ENCODE peak calls at places on chromosomes 3 and 15, in ten cellular contexts. B, P, M, W, H, I, C, G, F and N are unnamed samples.

GRCh38 chr3:146203761-146204160 is 42.8 kb upstream of the PLOD2 start:
- DNase-seq in B (no peak), P (no peak), M (no peak), W (no peak), H (no peak), I (no peak), C (no peak), G (no peak), F (no peak), N (no peak)

GRCh38 chr15:39685999-39686613 is 96.5 kb downstream of the FSIP1 start:
- DNase-seq in B (peak), P (no peak), M (peak), W (peak), H (peak), I (no peak), C (peak), G (peak), F (no peak), N (peak)

GRCh38 chr3:128736598-128736997 is 10.6 kb downstream of the RAB7A start:
- DNase-seq in B (peak), P (no peak), M (no peak), W (no peak), H (peak), I (no peak), C (peak), G (no peak), F (no peak), N (no peak)

GRCh38 chr15:48478581-48478980 is 147.4 kb downstream of the DUT start:
- DNase-seq in B (peak), P (no peak), M (no peak), W (no peak), H (no peak), I (no peak), C (no peak), G (no peak), F (no peak), N (no peak)

GRCh38 chr3:106829206-106829605 is 548.0 kb upstream of the CCDC54 start:
- DNase-seq in B (no peak), P (no peak), M (no peak), W (no peak), H (peak), I (no peak), C (peak), G (peak), F (no peak), N (peak)

GRCh38 chr15:76866008-76866407 is 39.1 kb downstream of the SCAPER start:
- DNase-seq in B (peak), P (no peak), M (no peak), W (no peak), H (no peak), I (no peak), C (peak), G (no peak), F (no peak), N (peak)

GRCh38 chr15:49789436-49789835 is 168.6 kb downstream of the DTWD1 start:
- DNase-seq in B (no peak), P (no peak), M (no peak), W (no peak), H (no peak), I (no peak), C (no peak), G (peak), F (no peak), N (no peak)

GRCh38 chr3:29759021-29759359 is 478.1 kb downstream of the RBMS3 start:
- DNase-seq in B (no peak), P (no peak), M (no peak), W (no peak), H (peak), I (no peak), C (peak), G (no peak), F (no peak), N (no peak)

GRCh38 chr15:56734013-56734625 is 810 bp upstream of the ZNF280D start:
- DNase-seq in B (no peak), P (no peak), M (no peak), W (no peak), H (no peak), I (no peak), C (no peak), G (no peak), F (no peak), N (no peak)

GRCh38 chr3:190281308-190282051 is 40.8 kb downstream of the CLDN1 start:
- DNase-seq in B (peak), P (no peak), M (no peak), W (no peak), H (peak), I (no peak), C (peak), G (no peak), F (no peak), N (peak)

GRCh38 chr3:31968391-31968926 is 12.6 kb downstream of the OSBPL10 start:
- DNase-seq in B (peak), P (no peak), M (no peak), W (no peak), H (peak), I (no peak), C (peak), G (peak), F (peak), N (peak)

GRCh38 chr15:42483677-42484076 is 7.3 kb downstream of the ZNF106 start:
- DNase-seq in B (no peak), P (no peak), M (no peak), W (no peak), H (no peak), I (no peak), C (no peak), G (no peak), F (no peak), N (no peak)

GRCh38 chr15:62164500-62165028 is 521 bp downstream of the C2CD4B start:
- DNase-seq in B (no peak), P (peak), M (peak), W (no peak), H (no peak), I (peak), C (peak), G (no peak), F (no peak), N (no peak)

GRCh38 chr3:146250449-146251382 is at the start of gene PLSCR4:
- DNase-seq in B (peak), P (peak), M (peak), W (peak), H (peak), I (peak), C (peak), G (peak), F (peak), N (peak)

GRCh38 chr15:83356516-83357399 is 72.3 kb upstream of the BNC1 start:
- DNase-seq in B (no peak), P (no peak), M (no peak), W (peak), H (no peak), I (no peak), C (no peak), G (no peak), F (no peak), N (no peak)

GRCh38 chr3:129482721-129483120 is 42.7 kb downstream of the IFT122 start:
- DNase-seq in B (no peak), P (no peak), M (no peak), W (no peak), H (no peak), I (no peak), C (no peak), G (no peak), F (no peak), N (no peak)

GRCh38 chr3:114151091-114151490 is 27.8 kb downstream of the DRD3 start:
- DNase-seq in B (no peak), P (no peak), M (no peak), W (no peak), H (no peak), I (no peak), C (no peak), G (no peak), F (no peak), N (no peak)

GRCh38 chr3:10164546-10165393 is at the start of gene IRAK2:
- DNase-seq in B (peak), P (peak), M (peak), W (peak), H (peak), I (peak), C (peak), G (peak), F (no peak), N (peak)
- H3K4me3 ChIP-seq in B (peak), P (peak), M (peak), W (peak), H (peak), I (peak), C (peak), G (peak), F (peak), N (peak)

GRCh38 chr3:50430950-50431435 is 71.7 kb upstream of the TMEM115 start:
- DNase-seq in B (no peak), P (no peak), M (no peak), W (no peak), H (no peak), I (no peak), C (no peak), G (no peak), F (no peak), N (no peak)

GRCh38 chr3:50435382-50435781 is 68.1 kb downstream of the CACNA2D2 start:
- DNase-seq in B (no peak), P (no peak), M (no peak), W (no peak), H (no peak), I (no peak), C (no peak), G (no peak), F (no peak), N (no peak)

GRCh38 chr3:50436063-50436674 is 67.3 kb downstream of the CACNA2D2 start:
- DNase-seq in B (peak), P (peak), M (peak), W (peak), H (peak), I (peak), C (peak), G (peak), F (no peak), N (peak)

GRCh38 chr3:50430186-50430585 is 70.9 kb upstream of the TMEM115 start:
- DNase-seq in B (no peak), P (no peak), M (no peak), W (no peak), H (no peak), I (no peak), C (no peak), G (no peak), F (no peak), N (no peak)

GRCh38 chr3:50433954-50434353 is 69.5 kb downstream of the CACNA2D2 start:
- DNase-seq in B (no peak), P (no peak), M (no peak), W (no peak), H (no peak), I (no peak), C (no peak), G (no peak), F (no peak), N (no peak)
- TF ChIP-seq CTCF in B (no peak), P (no peak), M (no peak), W (no peak), H (no peak), I (no peak), C (no peak), G (no peak), F (no peak), N (no peak)

DNA sequence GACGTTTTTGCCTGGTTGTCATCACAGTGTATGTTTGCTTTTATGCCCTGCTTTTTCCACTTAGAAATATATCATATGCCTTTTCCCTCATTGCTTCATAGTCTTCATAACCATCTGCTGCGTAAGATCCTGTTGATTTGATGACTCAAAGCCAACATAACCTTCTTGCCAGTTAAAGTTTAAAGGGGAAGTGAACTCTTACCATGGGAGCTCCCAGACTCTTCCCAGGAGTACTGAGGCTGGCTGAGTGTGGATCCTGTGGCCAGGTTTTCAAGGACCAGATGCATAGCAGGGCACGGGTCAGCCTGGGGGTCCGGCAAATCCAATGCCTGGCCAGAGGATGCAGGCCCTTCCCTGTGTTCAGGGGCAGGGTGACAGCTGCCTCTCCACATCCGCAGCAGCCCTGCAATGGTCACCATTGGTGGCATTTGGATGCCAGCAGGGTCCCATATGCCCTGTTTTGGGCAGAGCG is 42.0 kb upstream of the SACM1L start:
- DNase-seq in B (peak), P (no peak), M (no peak), W (no peak), H (peak), I (no peak), C (peak), G (peak), F (peak), N (peak)
- H3K4me3 ChIP-seq in B (no peak), P (no peak), M (no peak), W (no peak), H (no peak), I (no peak), C (no peak), G (no peak), F (no peak), N (no peak)

GRCh38 chr3:11706604-11707003 is 62.9 kb upstream of the VGLL4 start:
- DNase-seq in B (no peak), P (no peak), M (no peak), W (no peak), H (no peak), I (no peak), C (no peak), G (no peak), F (no peak), N (no peak)

GRCh38 chr3:11705049-11705448 is 61.3 kb upstream of the VGLL4 start:
- DNase-seq in B (no peak), P (no peak), M (no peak), W (no peak), H (peak), I (no peak), C (no peak), G (no peak), F (no peak), N (peak)

GRCh38 chr3:11698326-11699082 is 54.8 kb upstream of the VGLL4 start:
- DNase-seq in B (no peak), P (no peak), M (no peak), W (no peak), H (peak), I (no peak), C (peak), G (no peak), F (no peak), N (no peak)

GRCh38 chr3:11699083-11699427 is 55.3 kb upstream of the VGLL4 start:
- DNase-seq in B (peak), P (no peak), M (no peak), W (no peak), H (peak), I (no peak), C (peak), G (no peak), F (peak), N (peak)

GRCh38 chr3:11703185-11703584 is 59.5 kb upstream of the VGLL4 start:
- DNase-seq in B (no peak), P (no peak), M (no peak), W (no peak), H (no peak), I (no peak), C (no peak), G (no peak), F (no peak), N (no peak)
- TF ChIP-seq CTCF in B (no peak), P (no peak), M (no peak), W (no peak), H (no peak), I (no peak), C (no peak), G (no peak), F (no peak), N (no peak)

DNA sequence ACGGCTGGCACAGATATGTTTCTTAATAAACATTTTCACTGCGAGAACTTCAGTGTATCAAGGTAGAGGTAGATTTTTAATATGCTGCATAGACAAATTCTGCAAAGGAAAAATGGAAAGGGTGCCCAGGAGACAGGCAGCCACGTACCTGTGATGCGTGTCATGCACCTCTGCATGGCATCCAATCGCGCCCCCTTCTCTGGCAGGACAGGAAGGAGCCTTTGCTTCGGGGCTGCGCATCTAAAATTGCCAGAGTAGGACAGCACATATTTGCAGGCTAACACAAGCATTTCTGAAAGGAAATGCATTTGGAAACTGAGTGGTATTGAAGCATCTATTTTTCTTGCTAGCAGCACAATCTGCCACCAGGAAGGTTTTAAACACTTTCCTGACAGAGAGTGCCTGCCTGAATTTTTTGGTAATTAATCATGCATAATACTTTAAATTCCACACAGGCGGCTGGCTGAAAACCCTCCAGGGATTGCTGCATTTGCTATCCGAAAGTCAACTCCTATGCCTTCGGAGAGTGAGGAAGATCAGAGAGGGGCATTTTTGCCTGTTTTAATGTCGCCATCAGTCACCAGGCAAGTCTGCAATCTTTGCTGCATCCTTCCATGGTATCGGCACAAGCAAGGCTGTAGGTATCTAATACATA is 165.1 kb upstream of the ATP10A start:
- DNase-seq in B (no peak), P (no peak), M (no peak), W (no peak), H (peak), I (no peak), C (peak), G (no peak), F (peak), N (no peak)
- H3K4me3 ChIP-seq in B (no peak), P (no peak), M (no peak), W (no peak), H (no peak), I (no peak), C (no peak), G (no peak), F (no peak), N (no peak)

GRCh38 chr3:18445421-18446066 is 20.4 kb upstream of the SATB1 start:
- DNase-seq in B (no peak), P (no peak), M (no peak), W (no peak), H (no peak), I (peak), C (no peak), G (no peak), F (no peak), N (no peak)
- TF ChIP-seq CTCF in B (no peak), P (peak), M (no peak), W (no peak), H (no peak), I (no peak), C (no peak), G (no peak), F (no peak), N (no peak)

DNA sequence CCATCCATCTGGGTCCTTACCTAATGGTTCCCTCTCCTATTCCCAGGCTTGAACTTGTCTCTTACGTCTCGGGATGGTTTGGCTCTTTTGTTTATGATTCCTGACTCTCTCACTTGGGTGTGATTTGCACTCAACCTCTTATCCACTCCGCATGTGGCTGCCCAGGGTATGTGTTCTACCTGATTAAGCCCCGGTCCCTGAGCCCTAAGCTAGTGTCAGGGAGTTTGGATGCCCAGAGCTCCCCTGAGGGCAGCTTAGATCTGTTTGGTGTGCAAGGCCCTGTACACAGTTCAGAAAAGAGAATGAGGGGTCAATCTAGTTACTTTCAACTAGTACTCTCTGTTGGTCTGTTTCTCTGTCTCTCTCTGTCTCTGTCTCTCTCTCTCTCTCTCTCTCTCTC is 15.9 kb upstream of the STARD5 start:
- DNase-seq in B (no peak), P (no peak), M (no peak), W (no peak), H (no peak), I (no peak), C (no peak), G (no peak), F (no peak), N (no peak)
- H3K4me3 ChIP-seq in B (no peak), P (no peak), M (no peak), W (no peak), H (no peak), I (no peak), C (no peak), G (no peak), F (no peak), N (no peak)

DNA sequence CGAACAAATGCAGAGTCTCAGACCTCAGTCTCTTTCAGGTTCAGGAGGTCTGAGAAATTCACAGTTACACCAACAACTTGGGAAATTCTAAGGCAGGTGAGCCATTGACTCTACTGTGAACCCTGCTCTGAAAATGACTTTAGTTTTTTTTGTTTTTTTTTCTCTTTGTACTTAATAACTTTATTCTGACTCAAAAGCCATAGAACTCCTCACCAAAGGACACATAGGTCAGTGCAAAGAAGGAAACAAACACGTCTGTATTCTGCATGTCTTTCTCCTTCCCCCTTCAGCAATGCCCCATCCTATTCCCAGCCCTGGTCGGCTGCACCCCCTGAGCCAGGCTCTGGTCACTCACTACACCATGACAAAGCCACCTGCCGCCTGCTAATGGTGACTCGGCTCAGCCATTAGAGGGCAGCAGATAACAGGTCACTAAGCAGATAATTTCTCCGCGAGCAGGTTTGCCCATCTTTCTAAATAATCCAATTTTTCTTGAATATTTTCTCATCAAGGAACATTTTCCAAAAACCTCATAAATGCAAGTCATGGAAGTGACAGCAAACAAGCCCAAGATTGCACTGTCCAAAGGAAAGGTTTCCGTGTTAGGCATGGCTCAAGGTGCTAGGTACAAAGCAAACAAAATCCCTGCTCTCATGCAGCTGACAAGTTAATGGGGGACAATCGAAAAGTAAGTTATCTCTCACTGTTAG is 37.7 kb downstream of the TM4SF4 start:
- DNase-seq in B (peak), P (peak), M (peak), W (peak), H (peak), I (no peak), C (peak), G (peak), F (no peak), N (peak)
- TF ChIP-seq CTCF in B (peak), P (peak), M (peak), W (peak), H (peak), I (peak), C (peak), G (peak), F (peak), N (peak)

DNA sequence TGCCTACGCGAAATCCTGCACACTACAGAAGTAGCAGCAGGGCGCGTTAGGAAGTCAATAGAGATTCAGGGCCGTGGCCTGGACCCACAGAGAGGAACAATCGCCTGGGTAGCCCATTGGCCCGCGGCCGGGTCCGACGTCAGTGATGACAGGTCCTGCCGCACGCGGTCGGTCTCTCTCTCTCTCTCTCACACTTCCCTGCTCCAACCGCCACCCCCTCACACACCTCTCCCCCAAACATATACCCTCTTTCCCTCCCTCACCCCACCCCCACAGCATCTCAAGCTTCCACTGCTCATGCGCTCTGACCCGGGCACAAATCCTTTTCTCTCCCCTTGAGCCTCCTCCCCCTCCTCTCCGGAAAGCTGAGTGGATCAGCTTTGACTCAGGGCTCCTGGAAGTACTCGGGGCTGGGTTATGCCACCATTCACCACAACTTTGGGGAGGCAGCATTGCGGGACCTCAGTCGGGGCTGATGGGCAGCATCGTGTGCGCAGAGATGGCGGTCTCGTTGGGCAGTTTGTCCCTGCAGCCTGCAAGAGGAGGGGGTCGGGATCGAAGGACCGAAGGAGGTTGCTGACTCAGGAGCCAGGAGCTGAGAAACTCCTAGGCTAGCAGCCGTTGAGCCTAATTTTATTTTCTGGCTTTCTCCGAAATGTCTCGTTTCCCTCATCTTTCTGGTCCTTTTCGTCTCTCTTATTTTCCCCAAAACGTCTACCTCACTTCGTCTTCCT is 9.0 kb downstream of the ZIC4 start:
- DNase-seq in B (peak), P (no peak), M (no peak), W (no peak), H (no peak), I (no peak), C (no peak), G (peak), F (no peak), N (no peak)
- H3K4me3 ChIP-seq in B (no peak), P (no peak), M (no peak), W (no peak), H (no peak), I (no peak), C (no peak), G (peak), F (no peak), N (no peak)